ENCODE peak calls at places on chromosome 1, in eight cellular contexts. F is esophagus muscularis mucosa; G is cardiac muscle cell; Y is ovary; P is endothelial cell of umbilical vein; J is colonic mucosa; U is heart right ventricle; S is CD4-positive, alpha-beta memory T cell. Q is an unnamed sample.
A peak's percentile ranks its signal among the peaks of the same experiment; 100 is the strongest.

GRCh38 chr1:109509176-109510134 is at the start of gene AMIGO1:
- DNase-seq in P (peak; percentile 54), G (peak; percentile 87), F (no peak), S (peak; percentile 68), Y (peak; percentile 85), U (peak; percentile 67), J (peak; percentile 53), Q (no peak)

GRCh38 chr1:47594627-47595026 is 156.8 kb downstream of the FOXD2 start:
- DNase-seq in J (no peak), F (no peak), S (no peak), G (no peak), Y (no peak), U (no peak), P (no peak), Q (no peak)

GRCh38 chr1:197200468-197200899 is 54.0 kb upstream of the ASPM start:
- DNase-seq in P (peak; percentile 67), F (no peak), J (peak; percentile 32), G (no peak), Y (no peak), U (no peak), S (peak; percentile 48), Q (no peak)

GRCh38 chr1:25711555-25712298 is 88.3 kb upstream of the SELENON start:
- DNase-seq in S (peak; percentile 33), F (no peak), G (no peak), U (peak; percentile 52), J (no peak), Y (no peak), P (no peak), Q (no peak)

GRCh38 chr1:8903410-8903809 is 24.9 kb upstream of the ENO1 start:
- DNase-seq in U (no peak), Y (no peak), J (no peak), F (no peak), S (no peak), P (no peak), G (no peak), Q (no peak)

GRCh38 chr1:225765982-225766674 is 11.5 kb upstream of the SRP9 start:
- DNase-seq in G (no peak), J (peak; percentile 4), U (no peak), F (no peak), P (no peak), Y (no peak), S (no peak), Q (no peak)

GRCh38 chr1:209384710-209385550 is 198.6 kb upstream of the CAMK1G start:
- DNase-seq in Y (no peak), P (no peak), J (no peak), U (no peak), F (no peak), S (no peak), G (no peak), Q (no peak)

GRCh38 chr1:53470155-53470554 is 11.0 kb downstream of the DMRTB1 start:
- DNase-seq in S (no peak), F (no peak), Y (peak; percentile 80), U (peak; percentile 75), J (peak; percentile 72), P (peak; percentile 64), G (peak; percentile 82), Q (no peak)

DNA sequence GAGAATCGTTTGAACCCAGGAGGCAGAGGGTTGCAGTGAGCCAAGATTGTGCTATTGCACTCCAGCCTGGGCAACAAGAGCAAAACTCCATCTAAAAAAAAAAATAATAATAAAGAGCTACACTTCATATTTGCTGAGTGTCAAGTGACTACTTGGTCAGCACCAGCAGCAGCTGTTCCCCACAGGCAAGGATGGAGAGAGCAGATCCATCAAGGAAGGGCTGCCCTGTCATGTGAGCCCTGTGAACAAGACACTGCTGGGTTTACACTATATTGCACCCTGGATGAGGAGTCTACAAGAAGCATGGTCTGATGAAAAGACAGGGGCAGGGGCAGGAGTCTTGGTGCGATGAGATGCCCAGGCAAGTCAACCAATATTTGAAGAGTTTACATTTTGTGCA is 3.6 kb downstream of the CTNNBIP1 start:
- DNase-seq in Y (no peak), P (no peak), U (no peak), G (no peak), S (no peak), J (no peak), F (no peak), Q (no peak)
- H3K4me1 ChIP-seq in Y (peaks cover 16% of the 10 kb centered on the region), P (peaks cover 11% of the 10 kb centered on the region), U (peaks cover 50% of the 10 kb centered on the region), G (peaks cover 26% of the 10 kb centered on the region), S (peaks cover 15% of the 10 kb centered on the region), J (peaks cover 4% of the 10 kb centered on the region), F (peaks cover 50% of the 10 kb centered on the region), Q (peaks cover 8% of the 10 kb centered on the region)

GRCh38 chr1:230145953-230146476 is 79.0 kb downstream of the GALNT2 start:
- DNase-seq in G (no peak), U (no peak), Y (no peak), S (no peak), P (no peak), F (no peak), J (no peak), Q (no peak)

GRCh38 chr1:230143534-230143933 is 76.5 kb downstream of the GALNT2 start:
- DNase-seq in P (no peak), Y (no peak), J (no peak), F (no peak), U (no peak), G (peak; percentile 45), S (no peak), Q (no peak)

GRCh38 chr1:230145505-230145899 is 78.5 kb downstream of the GALNT2 start:
- DNase-seq in F (no peak), G (no peak), U (no peak), Y (no peak), P (no peak), J (no peak), S (no peak), Q (no peak)

GRCh38 chr1:230144010-230144614 is 77.1 kb downstream of the GALNT2 start:
- DNase-seq in U (no peak), F (no peak), G (no peak), S (no peak), J (no peak), P (no peak), Y (no peak), Q (no peak)

DNA sequence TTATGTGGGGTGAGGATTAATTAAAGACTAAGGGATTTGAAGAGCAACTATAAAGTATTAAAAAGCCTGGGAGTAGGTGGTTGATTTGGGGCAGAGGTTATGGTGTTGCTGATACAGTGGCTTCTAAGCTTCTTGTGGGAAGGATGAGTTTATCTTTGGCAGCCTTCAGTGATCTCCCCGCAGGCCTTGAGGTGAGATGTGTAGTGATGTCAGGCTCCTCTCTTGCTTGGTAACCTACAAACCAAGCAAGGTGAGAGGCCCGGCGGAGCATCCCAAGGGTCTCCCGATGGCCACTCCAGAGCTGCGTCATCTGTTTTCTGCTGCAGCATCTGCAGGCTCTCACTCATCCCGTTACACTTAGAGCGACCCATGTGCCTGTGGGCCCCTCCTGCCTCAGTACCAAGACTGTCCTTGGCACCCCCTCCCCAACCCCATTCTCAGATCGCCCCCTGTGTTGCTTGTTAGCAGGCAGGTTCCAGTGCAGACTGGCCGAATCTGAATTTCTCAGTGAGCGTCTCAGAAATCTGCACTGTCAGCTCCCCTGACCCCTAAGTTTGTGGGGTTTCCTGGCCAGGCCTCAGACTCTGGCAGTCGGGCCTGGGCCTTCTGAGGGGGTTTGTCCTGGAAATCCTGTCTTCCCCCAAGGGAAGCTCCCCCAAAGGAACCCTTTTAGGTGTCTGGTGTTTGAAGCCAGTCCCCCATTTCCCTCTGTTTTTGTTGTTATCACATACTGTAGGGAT is 77.9 kb downstream of the GALNT2 start:
- DNase-seq in Y (no peak), S (no peak), U (no peak), P (no peak), G (no peak), J (no peak), F (no peak), Q (no peak)
- H3K4me1 ChIP-seq in Y (peaks cover 19% of the 10 kb centered on the region), S (no peaks in the 10 kb centered on the region), U (peaks cover 63% of the 10 kb centered on the region), P (no peaks in the 10 kb centered on the region), G (peaks cover 60% of the 10 kb centered on the region), J (peaks cover 8% of the 10 kb centered on the region), F (peaks cover 57% of the 10 kb centered on the region), Q (peaks cover 7% of the 10 kb centered on the region)

GRCh38 chr1:160541622-160542302 is 18.7 kb upstream of the SLAMF6 start:
- DNase-seq in S (no peak), U (no peak), G (no peak), F (no peak), P (no peak), J (no peak), Y (no peak), Q (no peak)
- H3K4me1 ChIP-seq in S (peaks cover 72% of the 10 kb centered on the region), U (no peaks in the 10 kb centered on the region), G (peaks cover 17% of the 10 kb centered on the region), F (no peaks in the 10 kb centered on the region), P (no peaks in the 10 kb centered on the region), J (no peaks in the 10 kb centered on the region), Y (no peaks in the 10 kb centered on the region), Q (peaks cover 7% of the 10 kb centered on the region)

GRCh38 chr1:27518808-27519207 is 28.8 kb upstream of the WASF2 start:
- DNase-seq in S (no peak), U (no peak), F (no peak), G (no peak), Y (no peak), P (no peak), J (no peak), Q (no peak)
- H3K4me1 ChIP-seq in S (peaks cover 35% of the 10 kb centered on the region), U (peaks cover 69% of the 10 kb centered on the region), F (peaks cover 76% of the 10 kb centered on the region), G (peaks cover 54% of the 10 kb centered on the region), Y (peaks cover 29% of the 10 kb centered on the region), P (peaks cover 13% of the 10 kb centered on the region), J (peaks cover 19% of the 10 kb centered on the region), Q (peaks cover 29% of the 10 kb centered on the region)

GRCh38 chr1:164641353-164641730 is 82.4 kb downstream of the PBX1 start:
- DNase-seq in J (no peak), F (no peak), Y (no peak), P (no peak), U (no peak), G (no peak), S (no peak), Q (no peak)
- H3K4me1 ChIP-seq in J (peaks cover 6% of the 10 kb centered on the region), F (peaks cover 60% of the 10 kb centered on the region), Y (peaks cover 30% of the 10 kb centered on the region), P (no peaks in the 10 kb centered on the region), U (peaks cover 52% of the 10 kb centered on the region), G (peaks cover 30% of the 10 kb centered on the region), S (no peaks in the 10 kb centered on the region), Q (peaks cover 11% of the 10 kb centered on the region)

DNA sequence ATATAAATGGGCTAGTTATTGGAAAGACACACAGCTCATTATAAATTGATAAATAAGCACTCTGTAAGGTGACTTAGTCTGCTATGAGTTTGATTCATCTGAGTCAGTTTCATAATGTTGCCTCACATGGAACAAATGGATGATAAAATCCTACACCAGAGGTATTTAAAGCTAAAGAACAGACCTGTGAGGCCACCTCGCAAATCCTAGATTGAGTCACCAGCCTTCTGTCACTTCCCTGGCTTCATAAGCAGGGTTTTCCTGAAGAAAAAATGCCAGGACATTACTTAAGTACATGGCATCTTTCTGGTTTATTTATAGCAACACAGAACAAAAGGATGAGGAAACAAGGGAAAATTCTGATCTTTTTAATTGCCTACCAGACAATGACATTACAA is 18.4 kb downstream of the CD2 start:
- DNase-seq in J (no peak), F (no peak), G (no peak), U (no peak), Y (no peak), P (peak; percentile 23), S (no peak), Q (no peak)
- H3K4me1 ChIP-seq in J (no peaks in the 10 kb centered on the region), F (no peaks in the 10 kb centered on the region), G (no peaks in the 10 kb centered on the region), U (no peaks in the 10 kb centered on the region), Y (no peaks in the 10 kb centered on the region), P (peaks cover 3% of the 10 kb centered on the region), S (peaks cover 56% of the 10 kb centered on the region), Q (peaks cover 6% of the 10 kb centered on the region)

GRCh38 chr1:233459968-233460367 is 132.4 kb downstream of the MAP3K21 start:
- DNase-seq in U (no peak), F (no peak), G (peak; percentile 48), P (no peak), J (no peak), Y (no peak), S (no peak), Q (no peak)
- H3K4me1 ChIP-seq in U (no peaks in the 10 kb centered on the region), F (no peaks in the 10 kb centered on the region), G (peaks cover 6% of the 10 kb centered on the region), P (no peaks in the 10 kb centered on the region), J (no peaks in the 10 kb centered on the region), Y (no peaks in the 10 kb centered on the region), S (no peaks in the 10 kb centered on the region), Q (no peaks in the 10 kb centered on the region)

Q was measured in RWPE2.